ENCODE peak calls at places on chromosomes 5 and 9, in ten cellular contexts. Q is neural progenitor cell; I is tibial nerve; P is mesendoderm; R is CD8-positive, alpha-beta T cell; L is RWPE2; Y is naive thymus-derived CD4-positive, alpha-beta T cell; D is A549; S is WERI-Rb-1; X is transverse colon. A is an unnamed sample.

GRCh38 chr5:87103616-87104287 is 163.9 kb upstream of the RASA1 start:
- DNase-seq in X (no peak), P (no peak), Y (no peak), L (no peak), S (no peak), I (no peak), Q (no peak), D (no peak), R (no peak), A (no peak)

GRCh38 chr9:1454980-1455367 is 404.8 kb downstream of the DMRT2 start:
- DNase-seq in D (no peak), P (no peak), X (no peak), Y (no peak), I (no peak), R (no peak), S (no peak), L (no peak), Q (no peak), A (no peak)

GRCh38 chr5:123776761-123777160 is 264.8 kb downstream of the CSNK1G3 start:
- DNase-seq in I (no peak), L (no peak), Y (no peak), X (no peak), S (no peak), P (peak), R (no peak), D (no peak), Q (no peak), A (no peak)

GRCh38 chr9:70120834-70121510 is 77.3 kb downstream of the MAMDC2 start:
- DNase-seq in I (peak), S (peak), Q (peak), R (no peak), D (peak), P (peak), X (peak), Y (no peak), L (peak), A (no peak)

GRCh38 chr5:148559461-148559860 is 94.9 kb downstream of the HTR4 start:
- DNase-seq in R (no peak), Y (no peak), L (no peak), D (no peak), S (no peak), X (peak), I (no peak), P (no peak), Q (no peak), A (no peak)

GRCh38 chr9:116937361-116937760 is 250.3 kb downstream of the TRIM32 start:
- DNase-seq in D (no peak), Y (no peak), R (no peak), I (no peak), P (no peak), Q (no peak), S (no peak), L (no peak), X (no peak), A (no peak)

GRCh38 chr9:22976454-22976853 is 529.8 kb downstream of the DMRTA1 start:
- DNase-seq in I (no peak), L (no peak), R (no peak), P (no peak), S (no peak), Q (no peak), X (no peak), Y (no peak), D (no peak), A (no peak)

GRCh38 chr5:3590253-3590966 is 5.2 kb upstream of the IRX1 start:
- DNase-seq in L (no peak), I (no peak), Y (no peak), D (no peak), Q (peak), R (no peak), P (no peak), S (no peak), X (no peak), A (no peak)

GRCh38 chr9:124800306-124801259 is 23.6 kb downstream of the OLFML2A start:
- DNase-seq in D (no peak), P (no peak), L (no peak), R (no peak), I (no peak), Q (no peak), X (peak), Y (no peak), S (no peak), A (peak)

GRCh38 chr5:92559743-92560142 is 1021.3 kb downstream of the NR2F1-AS1 start:
- DNase-seq in X (no peak), D (peak), L (no peak), Q (no peak), S (no peak), P (peak), R (no peak), I (no peak), Y (no peak), A (no peak)

GRCh38 chr5:154058055-154059038 is 19.6 kb downstream of the MFAP3 start:
- DNase-seq in L (no peak), P (peak), Y (no peak), R (no peak), D (no peak), Q (no peak), I (no peak), X (peak), S (peak), A (no peak)

GRCh38 chr5:172477466-172477865 is 23.1 kb upstream of the SH3PXD2B start:
- DNase-seq in P (peak), S (no peak), R (no peak), L (no peak), Q (no peak), I (no peak), Y (no peak), X (no peak), D (no peak), A (no peak)

GRCh38 chr5:54639621-54640020 is 122.1 kb downstream of the SNX18 start:
- DNase-seq in R (no peak), X (no peak), I (no peak), Y (no peak), S (peak), Q (no peak), P (peak), L (no peak), D (no peak), A (no peak)

GRCh38 chr9:83242066-83242465 is 179.1 kb upstream of the RASEF start:
- DNase-seq in R (no peak), L (no peak), X (no peak), I (no peak), Y (no peak), S (no peak), Q (no peak), D (no peak), P (no peak), A (no peak)

GRCh38 chr5:138469540-138470321 is 4.5 kb downstream of the EGR1 start:
- DNase-seq in R (no peak), Q (peak), Y (no peak), S (no peak), P (peak), I (no peak), X (peak), D (peak), L (no peak), A (peak)

GRCh38 chr5:88683506-88684135 is 199.4 kb downstream of the MEF2C start:
- DNase-seq in L (no peak), X (no peak), Q (peak), R (no peak), S (no peak), Y (no peak), D (peak), I (no peak), P (peak), A (no peak)

GRCh38 chr5:1014346-1014745 is 5.7 kb downstream of the NKD2 start:
- DNase-seq in R (no peak), X (no peak), S (no peak), D (no peak), I (no peak), L (peak), Q (no peak), P (no peak), Y (no peak), A (no peak)

GRCh38 chr9:4289411-4290380 is 10.2 kb downstream of the GLIS3 start:
- DNase-seq in Y (no peak), D (peak), S (no peak), Q (no peak), L (no peak), R (no peak), P (no peak), I (no peak), X (no peak), A (no peak)

GRCh38 chr5:135386886-135387628 is 12.0 kb downstream of the MACROH2A1 start:
- DNase-seq in Q (no peak), R (no peak), L (no peak), S (no peak), Y (no peak), X (peak), P (no peak), I (no peak), D (peak), A (peak)

GRCh38 chr5:154428208-154428607 is 17.6 kb upstream of the SAP30L start:
- DNase-seq in R (no peak), S (no peak), Q (no peak), P (no peak), Y (no peak), D (no peak), I (no peak), L (no peak), X (no peak), A (no peak)

GRCh38 chr5:108143581-108143980 is 238.3 kb downstream of the FBXL17 start:
- DNase-seq in X (no peak), R (no peak), S (no peak), D (peak), I (no peak), L (no peak), Y (no peak), P (peak), Q (no peak), A (no peak)

GRCh38 chr9:98709968-98710965 is 1.5 kb upstream of the GABBR2 start:
- DNase-seq in D (peak), R (no peak), Y (no peak), X (no peak), P (peak), L (no peak), I (no peak), S (no peak), Q (peak), A (no peak)

GRCh38 chr9:121261107-121261460 is 6.9 kb upstream of the GSN start:
- DNase-seq in Y (no peak), R (no peak), P (no peak), L (no peak), S (peak), D (no peak), X (no peak), Q (peak), I (no peak), A (no peak)

GRCh38 chr5:80156156-80156555 is 99.7 kb downstream of the SERINC5 start:
- DNase-seq in R (no peak), Q (peak), I (no peak), S (no peak), L (no peak), Y (no peak), X (no peak), D (no peak), P (no peak), A (no peak)

GRCh38 chr5:173454381-173454763 is 126.2 kb upstream of the STC2 start:
- DNase-seq in R (no peak), S (no peak), Q (no peak), D (peak), P (peak), L (no peak), Y (no peak), I (no peak), X (no peak), A (no peak)

GRCh38 chr5:77947051-77947428 is 170.9 kb upstream of the TBCA start:
- DNase-seq in P (no peak), R (no peak), Y (no peak), S (no peak), D (no peak), Q (no peak), I (no peak), L (no peak), X (no peak), A (no peak)

GRCh38 chr9:72635197-72635596 is 113.8 kb downstream of the TMC1 start:
- DNase-seq in I (no peak), R (no peak), L (no peak), Y (no peak), D (no peak), S (no peak), X (no peak), P (peak), Q (peak), A (no peak)

GRCh38 chr9:69078581-69078980 is 43.0 kb downstream of the FXN start:
- DNase-seq in Y (no peak), X (no peak), P (no peak), L (no peak), D (no peak), S (no peak), Q (no peak), I (peak), R (no peak), A (no peak)

GRCh38 chr5:143413964-143414669 is 10.6 kb upstream of the NR3C1 start:
- DNase-seq in S (no peak), D (no peak), Y (no peak), X (no peak), R (no peak), L (no peak), Q (no peak), I (no peak), P (no peak), A (no peak)

GRCh38 chr9:106753155-106753671 is 109.8 kb upstream of the ZNF462 start:
- DNase-seq in L (no peak), I (no peak), Y (no peak), Q (no peak), R (no peak), D (no peak), S (no peak), P (peak), X (no peak), A (no peak)

GRCh38 chr9:16501726-16502125 is 368.7 kb downstream of the BNC2 start:
- DNase-seq in Q (no peak), S (no peak), R (no peak), I (no peak), D (no peak), L (no peak), Y (no peak), P (no peak), X (no peak), A (no peak)

GRCh38 chr9:34499101-34499500 is 23.7 kb downstream of the ENHO start:
- DNase-seq in S (no peak), R (no peak), I (no peak), P (no peak), Y (no peak), L (no peak), Q (no peak), X (no peak), D (no peak), A (no peak)

GRCh38 chr9:109416135-109416706 is 81.9 kb downstream of the PTPN3 start:
- DNase-seq in Y (no peak), I (no peak), P (no peak), X (no peak), S (no peak), L (no peak), R (no peak), D (no peak), Q (no peak), A (no peak)

GRCh38 chr9:14278291-14278721 is 35.6 kb downstream of the NFIB start:
- DNase-seq in S (no peak), X (no peak), L (no peak), Y (no peak), P (no peak), D (no peak), Q (no peak), I (no peak), R (no peak), A (no peak)

GRCh38 chr9:35945341-35946018 is 12.5 kb downstream of the OR2S2 start:
- DNase-seq in L (no peak), Y (peak), R (peak), X (peak), I (peak), S (peak), P (peak), Q (peak), D (peak), A (peak)

GRCh38 chr9:91775011-91775707 is 174.9 kb downstream of the ROR2 start:
- DNase-seq in R (peak), I (peak), X (peak), S (peak), P (peak), L (no peak), Y (no peak), Q (peak), D (peak), A (peak)

GRCh38 chr5:160260881-160261815 is 31.8 kb downstream of the FABP6 start:
- DNase-seq in D (peak), S (no peak), I (no peak), Q (peak), P (peak), Y (no peak), X (peak), R (no peak), L (no peak), A (peak)

GRCh38 chr5:102421647-102422046 is 77.2 kb downstream of the SLCO6A1 start:
- DNase-seq in S (peak), D (peak), R (no peak), I (no peak), P (peak), X (no peak), Q (no peak), Y (no peak), L (no peak), A (no peak)

GRCh38 chr5:177383181-177383580 is 1.1 kb upstream of the SLC34A1 start:
- DNase-seq in R (no peak), Y (no peak), D (no peak), I (no peak), L (no peak), S (no peak), Q (no peak), P (no peak), X (no peak), A (no peak)
- H3K27ac ChIP-seq in R (no peak), Y (no peak), D (no peak), I (no peak), L (no peak), S (no peak), Q (no peak), P (no peak), X (no peak), A (no peak)

GRCh38 chr5:131609774-131610173 is 25.3 kb downstream of the RAPGEF6 start:
- DNase-seq in D (no peak), Q (no peak), Y (no peak), S (no peak), R (no peak), I (no peak), P (no peak), X (no peak), L (no peak), A (no peak)

GRCh38 chr5:131607903-131608540 is 27.0 kb downstream of the RAPGEF6 start:
- DNase-seq in L (no peak), S (no peak), X (no peak), Y (no peak), R (no peak), Q (no peak), P (no peak), I (no peak), D (no peak), A (no peak)

GRCh38 chr5:131611064-131611381 is 24.0 kb downstream of the RAPGEF6 start:
- DNase-seq in P (no peak), X (no peak), R (no peak), I (no peak), S (no peak), Q (no peak), L (no peak), D (no peak), Y (no peak), A (no peak)

GRCh38 chr5:131608597-131608996 is 26.4 kb downstream of the RAPGEF6 start:
- DNase-seq in P (no peak), X (no peak), D (no peak), Q (no peak), R (no peak), I (no peak), Y (no peak), L (no peak), S (no peak), A (no peak)

DNA sequence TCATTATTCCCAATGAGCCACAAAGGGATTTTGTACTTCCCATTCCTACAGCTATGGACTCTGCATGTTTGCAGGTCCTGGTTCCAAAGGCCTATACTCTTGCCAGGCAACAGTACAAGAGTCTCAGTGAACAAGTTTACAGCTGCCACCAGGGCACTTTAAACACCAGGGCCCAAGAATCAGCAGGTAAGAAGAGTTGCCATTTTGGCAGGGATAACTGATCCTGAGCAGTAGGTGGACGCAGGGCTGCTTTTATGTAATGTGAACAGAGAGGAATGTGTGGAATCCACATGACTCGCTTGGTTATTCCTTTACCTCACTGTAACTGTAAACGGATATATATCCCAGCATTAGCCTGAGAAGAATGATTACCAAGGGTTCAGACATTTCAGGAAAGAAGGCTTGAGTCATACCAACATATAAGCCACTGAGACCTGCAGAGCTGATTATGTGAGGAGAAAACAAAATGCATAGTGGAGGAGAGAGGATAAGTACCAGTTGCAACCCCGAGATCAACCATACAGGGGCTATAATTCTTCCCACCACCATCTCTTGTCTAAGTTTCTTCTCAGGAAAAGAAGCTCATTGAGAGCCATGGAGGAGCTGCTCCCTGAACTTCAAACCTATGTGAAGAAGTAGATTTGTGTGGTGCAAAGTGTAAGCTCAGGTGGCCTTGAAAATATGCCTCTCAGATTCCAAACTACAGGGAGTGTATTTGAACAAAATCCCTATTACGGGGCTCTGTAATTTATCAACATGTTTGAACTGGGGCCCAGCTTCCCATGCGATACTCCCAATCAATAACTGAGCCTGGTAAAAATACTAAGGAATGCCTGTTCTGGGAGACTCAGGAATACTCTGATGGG is 24.6 kb downstream of the RAPGEF6 start:
- DNase-seq in D (peak), I (no peak), P (peak), Q (no peak), Y (no peak), L (no peak), R (no peak), X (no peak), S (no peak), A (no peak)
- H3K27ac ChIP-seq in D (no peak), I (no peak), P (no peak), Q (no peak), Y (no peak), L (peak), R (no peak), X (no peak), S (no peak), A (no peak)

DNA sequence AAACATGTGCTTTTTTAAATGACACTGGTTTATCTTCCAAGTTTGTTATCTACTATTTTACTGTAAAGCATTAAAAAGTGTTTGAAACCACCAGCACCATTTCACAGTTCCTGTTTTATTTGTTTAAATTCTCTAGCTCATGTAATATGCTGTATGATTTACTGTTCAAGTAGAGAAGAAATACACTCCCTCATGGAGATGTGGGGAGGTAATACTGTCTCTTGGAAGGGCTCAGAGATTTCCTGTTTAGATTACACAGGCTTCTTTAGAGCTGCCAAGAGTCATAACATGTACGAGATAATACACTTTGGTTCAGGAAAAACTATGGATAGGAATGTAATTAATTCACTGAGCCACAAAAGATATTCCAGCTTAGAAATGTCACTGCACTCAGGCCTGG is 135.0 kb upstream of the CCDC152 start:
- DNase-seq in D (no peak), L (no peak), I (no peak), Y (no peak), S (no peak), X (no peak), R (no peak), Q (no peak), P (no peak), A (no peak)
- H3K27ac ChIP-seq in D (no peak), L (no peak), I (no peak), Y (no peak), S (no peak), X (peak), R (no peak), Q (no peak), P (no peak), A (no peak)

GRCh38 chr9:84811726-84812074 is 142.2 kb downstream of the NTRK2 start:
- DNase-seq in L (no peak), Y (no peak), P (no peak), D (no peak), S (no peak), Q (peak), I (no peak), R (no peak), X (no peak), A (no peak)
- H3K27ac ChIP-seq in L (no peak), Y (no peak), P (no peak), D (no peak), S (no peak), Q (no peak), I (no peak), R (no peak), X (no peak), A (no peak)

DNA sequence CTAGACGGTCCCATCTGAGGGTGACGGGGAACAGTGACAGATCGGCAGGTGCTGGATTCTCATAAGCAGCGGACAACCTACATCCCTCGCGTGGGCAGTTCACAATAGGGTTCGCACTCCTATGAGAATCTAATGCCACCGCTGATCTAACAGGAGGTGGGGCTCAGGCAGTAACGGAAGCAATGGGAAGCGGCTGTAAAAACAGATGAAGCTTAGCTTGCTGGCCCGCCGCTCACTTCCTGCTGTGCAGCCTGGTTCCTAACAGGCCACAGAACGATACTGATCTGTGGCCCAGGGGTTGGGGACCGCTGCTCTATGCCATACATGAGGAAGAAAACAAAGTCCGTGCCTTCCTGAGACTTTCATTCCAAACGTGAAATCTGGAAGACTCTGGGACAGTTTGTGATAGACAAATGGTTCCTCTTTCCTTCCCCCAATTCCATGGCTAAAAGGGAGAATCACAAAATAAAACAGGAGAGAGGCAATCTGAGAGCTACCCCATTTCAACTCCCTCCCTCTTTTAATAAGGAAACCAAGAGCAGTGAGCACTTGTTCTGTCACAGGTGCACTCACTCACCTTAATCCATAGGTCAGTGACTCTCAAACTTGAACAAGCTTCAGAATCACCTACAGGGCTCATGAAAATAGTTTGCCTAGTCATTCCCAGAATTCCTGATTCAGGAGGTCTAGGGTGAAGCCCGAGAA is 12.1 kb downstream of the PDCL start:
- DNase-seq in Q (no peak), D (no peak), P (no peak), I (no peak), L (no peak), X (peak), Y (peak), R (no peak), S (no peak), A (peak)
- H3K27ac ChIP-seq in Q (no peak), D (no peak), P (no peak), I (no peak), L (no peak), X (peak), Y (peak), R (peak), S (no peak), A (peak)